ENCODE peak calls at places on chromosomes 11 and 22, in five cellular contexts. B is GM12865, S is nephron progenitor cell, A is heart left ventricle, N is lung. P is an unnamed sample.

GRCh38 chr11:28697920-28698827 is 590.0 kb downstream of the METTL15 start:
- DNase-seq in B (peak; percentile 37), S (peak; percentile 82), N (no peak), A (peak; percentile 50), P (no peak)

GRCh38 chr22:42604403-42604802 is 10.3 kb downstream of the POLDIP3 start:
- DNase-seq in S (no peak), N (peak; percentile 60), B (no peak), A (no peak), P (no peak)

GRCh38 chr11:76153609-76153949 is 52.7 kb downstream of the WNT11 start:
- DNase-seq in B (no peak), N (no peak), S (no peak), A (no peak), P (no peak)

GRCh38 chr11:59463176-59463575 is 6.4 kb downstream of the OR4D6 start:
- DNase-seq in S (no peak), N (no peak), B (no peak), A (peak; percentile 25), P (no peak)

GRCh38 chr22:49156662-49157285 is 670.9 kb downstream of the BRD1 start:
- DNase-seq in B (no peak), N (no peak), A (no peak), S (no peak), P (no peak)

GRCh38 chr22:46246178-46246577 is 3.9 kb downstream of the CDPF1 start:
- DNase-seq in S (no peak), N (no peak), A (no peak), B (no peak), P (no peak)

GRCh38 chr22:17191163-17191562 is 28.1 kb downstream of the ADA2 start:
- DNase-seq in S (no peak), N (no peak), B (no peak), A (no peak), P (no peak)

GRCh38 chr22:17366830-17367229 is 2.4 kb upstream of the CECR2 start:
- DNase-seq in B (peak; percentile 29), A (peak; percentile 53), S (peak; percentile 68), N (no peak), P (no peak)

GRCh38 chr11:102464859-102465500 is 12.4 kb upstream of the TMEM123 start:
- DNase-seq in B (no peak), A (no peak), S (no peak), N (no peak), P (no peak)

GRCh38 chr22:47165338-47165931 is 403.0 kb downstream of the TBC1D22A start:
- DNase-seq in S (no peak), B (no peak), A (no peak), N (no peak), P (peak; percentile 66)

GRCh38 chr22:45731041-45731797 is 59.6 kb downstream of the ATXN10 start:
- DNase-seq in B (no peak), S (no peak), A (no peak), N (no peak), P (no peak)

GRCh38 chr22:17260950-17261349 is 41.7 kb upstream of the ADA2 start:
- DNase-seq in N (no peak), S (peak; percentile 39), A (no peak), B (no peak), P (no peak)

GRCh38 chr11:2679011-2679676 is 20.6 kb downstream of the KCNQ1OT1 start:
- DNase-seq in S (no peak), B (no peak), A (no peak), N (no peak), P (peak; percentile 29)

GRCh38 chr22:50708474-50708873 is 29.5 kb upstream of the ACR start:
- DNase-seq in B (no peak), S (no peak), N (no peak), A (no peak), P (no peak)

GRCh38 chr22:28670691-28671261 is 8.9 kb downstream of the TTC28 start:
- DNase-seq in A (no peak), B (no peak), N (no peak), S (no peak), P (no peak)

GRCh38 chr22:22661275-22661674 is 16.9 kb downstream of the GGTLC2 start:
- DNase-seq in N (no peak), S (no peak), B (no peak), A (no peak), P (no peak)

GRCh38 chr11:117925198-117925925 is 3.8 kb downstream of the TMPRSS13 start:
- DNase-seq in A (peak; percentile 58), N (no peak), B (no peak), S (no peak), P (no peak)

GRCh38 chr11:12531020-12531419 is 143.2 kb upstream of the TEAD1 start:
- DNase-seq in S (no peak), N (no peak), B (no peak), A (no peak), P (no peak)

GRCh38 chr11:75383246-75383645 is 16.1 kb upstream of the RPS3 start:
- DNase-seq in B (no peak), N (no peak), S (no peak), A (no peak), P (no peak)

GRCh38 chr11:61002598-61002997 is 31.1 kb downstream of the CD6 start:
- DNase-seq in N (no peak), S (no peak), A (no peak), B (no peak), P (no peak)

GRCh38 chr11:122668562-122669090 is 13.1 kb downstream of the UBASH3B start:
- DNase-seq in S (no peak), N (no peak), A (no peak), B (peak; percentile 19), P (no peak)

GRCh38 chr11:3001496-3001895 is 9.4 kb upstream of the NAP1L4 start:
- DNase-seq in B (no peak), N (no peak), A (peak; percentile 82), S (no peak), P (no peak)

GRCh38 chr22:17121235-17122195 is at the start of gene TMEM121B:
- DNase-seq in S (peak; percentile 83), N (no peak), B (no peak), A (peak; percentile 89), P (peak; percentile 80)

GRCh38 chr11:65524747-65525658 is at the start of gene SCYL1:
- DNase-seq in B (peak; percentile 85), N (peak; percentile 81), A (peak; percentile 86), S (peak; percentile 83), P (peak; percentile 89)

GRCh38 chr11:110123003-110123402 is 29.8 kb downstream of the ZC3H12C start:
- DNase-seq in N (no peak), S (no peak), B (peak; percentile 10), A (no peak), P (no peak)

GRCh38 chr11:14413307-14414072 is 54.5 kb upstream of the RRAS2 start:
- DNase-seq in N (no peak), S (no peak), A (peak; percentile 35), B (peak; percentile 6), P (no peak)

GRCh38 chr11:44684886-44685285 is 41.9 kb upstream of the TSPAN18 start:
- DNase-seq in A (no peak), S (no peak), N (no peak), B (no peak), P (no peak)

GRCh38 chr11:46250071-46251052 is 27.1 kb upstream of the CREB3L1 start:
- DNase-seq in A (no peak), B (no peak), N (no peak), S (no peak), P (no peak)

GRCh38 chr11:17746096-17746495 is 11.5 kb downstream of the KCNC1 start:
- DNase-seq in S (no peak), N (no peak), B (no peak), A (no peak), P (no peak)

GRCh38 chr11:128582496-128583366 is 4.6 kb downstream of the ETS1 start:
- DNase-seq in A (peak; percentile 45), S (peak; percentile 44), B (no peak), N (no peak), P (no peak)

GRCh38 chr22:38056969-38057841 is at the start of gene PICK1:
- DNase-seq in S (peak; percentile 86), A (peak; percentile 88), N (peak; percentile 93), B (peak; percentile 89), P (peak; percentile 86)

GRCh38 chr11:74699615-74700396 is 31.4 kb downstream of the CHRDL2 start:
- DNase-seq in S (no peak), N (no peak), B (no peak), A (no peak), P (no peak)

GRCh38 chr22:41380993-41381328 is 781 bp upstream of the TEF start:
- DNase-seq in N (peak; percentile 85), A (peak; percentile 90), S (no peak), B (no peak), P (no peak)

GRCh38 chr11:121478895-121479281 is 26.1 kb upstream of the SORL1-AS1 start:
- DNase-seq in A (no peak), B (no peak), S (peak; percentile 36), N (no peak), P (no peak)

DNA sequence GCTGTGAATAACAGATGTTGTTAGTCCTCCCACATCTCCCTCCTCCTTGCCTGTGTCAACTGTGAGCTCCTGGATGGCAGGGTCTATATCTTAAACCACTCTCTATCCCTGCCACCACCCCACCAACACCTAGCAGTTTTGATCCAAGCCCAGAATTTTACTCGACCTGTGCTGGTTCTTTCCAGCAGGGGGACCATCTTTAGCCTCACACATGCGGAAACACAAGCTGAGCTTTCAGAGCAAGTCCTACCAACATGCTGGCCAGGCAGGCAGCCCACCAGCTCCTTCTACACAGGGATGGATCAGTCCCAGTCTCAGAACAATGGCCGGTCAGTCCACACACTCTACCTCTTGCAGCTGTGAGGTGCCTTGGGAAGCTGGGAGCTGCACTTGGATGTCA is 231.5 kb downstream of the NXPE2 start:
- DNase-seq in B (no peak), S (no peak), N (no peak), A (no peak), P (no peak)
- TF ChIP-seq CTCF in B (no peak), S (no peak), N (no peak), A (no peak), P (peak; percentile 44)

GRCh38 chr11:36056160-36056751 is 112.4 kb downstream of the LDLRAD3 start:
- DNase-seq in A (no peak), B (peak; percentile 32), N (no peak), S (peak; percentile 41), P (no peak)
- TF ChIP-seq CTCF in A (peak; percentile 5), B (peak; percentile 60), N (no peak), S (peak; percentile 55), P (peak; percentile 76)

GRCh38 chr11:7851391-7851790 is 54.6 kb upstream of the OR5P2 start:
- DNase-seq in S (no peak), B (peak; percentile 1), A (no peak), N (no peak), P (no peak)
- TF ChIP-seq CTCF in S (no peak), B (peak; percentile 7), A (no peak), N (no peak), P (no peak)

DNA sequence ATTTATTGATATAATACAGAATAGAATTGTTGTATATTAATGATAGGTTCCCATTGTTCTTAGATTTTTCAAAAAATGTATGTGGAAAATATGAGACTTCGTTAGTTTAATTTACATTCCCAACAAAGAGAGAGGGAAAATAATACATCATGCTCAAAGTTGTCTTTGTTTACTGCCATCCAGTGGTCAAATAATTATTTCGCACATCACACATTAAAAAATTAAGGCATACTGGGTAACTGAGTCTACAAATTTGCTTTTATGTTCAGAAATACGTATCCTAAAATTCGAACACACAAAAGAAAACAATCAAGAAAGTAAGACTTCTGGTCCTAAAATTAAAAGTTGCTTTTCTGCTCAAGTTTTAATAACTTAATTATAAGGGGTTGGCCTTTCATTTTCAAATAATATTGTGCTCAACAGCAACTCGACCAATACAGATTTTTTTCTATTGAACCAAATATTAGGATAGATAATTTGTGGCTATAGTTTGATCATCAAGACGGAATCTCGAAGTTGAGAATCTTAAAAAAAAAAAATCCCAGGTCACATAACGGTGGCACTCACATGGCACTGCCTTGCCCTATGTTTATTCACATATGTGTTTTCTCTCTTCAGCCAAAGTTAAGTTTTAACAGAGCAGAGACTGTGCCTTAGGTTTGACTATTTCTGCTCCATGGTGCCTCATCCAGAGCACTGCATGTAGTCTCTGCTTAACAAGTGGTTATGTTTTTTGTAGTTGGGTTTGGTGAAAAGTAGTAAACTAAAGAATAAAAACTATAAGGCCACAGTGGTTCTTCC is 12.3 kb downstream of the PDGFD start:
- DNase-seq in N (no peak), B (peak; percentile 9), A (no peak), S (no peak), P (no peak)
- TF ChIP-seq CTCF in N (no peak), B (peak; percentile 21), A (peak; percentile 17), S (peak; percentile 14), P (peak; percentile 68)